ENCODE peak calls at places on chromosomes 16 and 17, in seven cellular contexts. I is choroid plexus epithelial cell; Z is left ventricle myocardium superior; Q is OCI-LY7; B is stimulated activated naive CD4-positive, alpha-beta T cell treated with Interleukin-2 at 50 U/mL for 16 hours; R is endothelial cell; G is activated naive CD8-positive, alpha-beta T cell treated with anti-CD3 and anti-CD28 coated beads, Interleukin-2, amount 50 U/mL, for 24 hours. N is an unnamed sample.
A peak's percentile ranks its signal among the peaks of the same experiment; 100 is the strongest.

GRCh38 chr17:1471490-1471889 is 15.5 kb upstream of the CRK start:
- DNase-seq in R (no peak), B (no peak), I (no peak), Z (no peak), Q (no peak), G (no peak), N (no peak)

GRCh38 chr16:68219708-68220378 is 16.1 kb downstream of the ESRP2 start:
- DNase-seq in G (no peak), I (no peak), R (no peak), Q (no peak), Z (no peak), B (no peak), N (no peak)

GRCh38 chr16:4414187-4414909 is 2.0 kb downstream of the CORO7 start:
- DNase-seq in R (no peak), I (no peak), B (peak; percentile 90), G (peak; percentile 77), Z (no peak), Q (peak; percentile 59), N (peak; percentile 51)

GRCh38 chr16:75429621-75430403 is 3.5 kb downstream of the CFDP1 start:
- DNase-seq in R (no peak), G (no peak), Z (no peak), Q (no peak), I (no peak), B (no peak), N (no peak)

GRCh38 chr17:79955167-79955549 is 80.5 kb downstream of the TBC1D16 start:
- DNase-seq in I (no peak), B (no peak), G (no peak), Q (no peak), R (no peak), Z (no peak), N (no peak)

GRCh38 chr16:84599528-84600202 is 18.2 kb downstream of the COTL1 start:
- DNase-seq in I (peak; percentile 90), B (peak; percentile 76), G (peak; percentile 75), Q (peak; percentile 71), R (peak; percentile 69), Z (peak; percentile 75), N (peak; percentile 51)

GRCh38 chr17:57518587-57519118 is 226.4 kb downstream of the CCDC182 start:
- DNase-seq in G (no peak), Q (no peak), R (no peak), Z (peak; percentile 78), B (no peak), I (no peak), N (no peak)

GRCh38 chr16:14562691-14563491 is 67.2 kb downstream of the PARN start:
- DNase-seq in R (no peak), I (no peak), G (no peak), B (no peak), Z (no peak), Q (no peak), N (no peak)

GRCh38 chr16:2499890-2500633 is 13.7 kb upstream of the ATP6V0C start:
- DNase-seq in Z (peak; percentile 37), I (no peak), R (no peak), Q (no peak), B (no peak), G (no peak), N (no peak)

GRCh38 chr17:4235372-4236279 is 28.2 kb downstream of the ANKFY1 start:
- DNase-seq in B (no peak), Z (no peak), Q (no peak), R (no peak), G (no peak), I (peak; percentile 56), N (no peak)

N was measured in stimulated activated CD8-positive, alpha-beta memory T cell treated with anti-CD3 and anti-CD28 coated beads, Interleukin-15, amount 100 ng/mL, for 4 hours.